ENCODE peak calls at places on chromosomes 16 and 17, in ten cellular contexts. One of them, this sample, is unnamed.
A peak's percentile ranks its signal among the peaks of the same experiment; 100 is the strongest.

GRCh38 chr17:59706900-59707181 is 389 bp downstream of the PTRH2 start:
- ATAC-seq in foreskin keratinocyte: no peak
- ATAC-seq in omental fat pad: peak; percentile 3
- ATAC-seq in upper lobe of right lung: no peak
- ATAC-seq in activated CD8-positive, alpha-beta T cell treated with anti-CD3 and anti-CD28 coated beads for 36 hours: no peak
- ATAC-seq in mucosa of descending colon: no peak
- ATAC-seq in Panc1: no peak
- ATAC-seq in HCT116: no peak
- ATAC-seq in WTC11: no peak
- ATAC-seq in heart right ventricle: peak; percentile 8
- ATAC-seq in this sample: no peak

GRCh38 chr17:75067856-75068255 is 19.9 kb upstream of the SLC16A5 start:
- ATAC-seq in omental fat pad: no peak
- ATAC-seq in HCT116: no peak
- ATAC-seq in Panc1: peak; percentile 42
- ATAC-seq in mucosa of descending colon: peak; percentile 36
- ATAC-seq in foreskin keratinocyte: no peak
- ATAC-seq in WTC11: no peak
- ATAC-seq in heart right ventricle: no peak
- ATAC-seq in upper lobe of right lung: no peak
- ATAC-seq in activated CD8-positive, alpha-beta T cell treated with anti-CD3 and anti-CD28 coated beads for 36 hours: peak; percentile 69
- ATAC-seq in this sample: no peak

GRCh38 chr17:80481284-80482057 is 5.1 kb upstream of the NPTX1 start:
- ATAC-seq in HCT116: peak; percentile 26
- ATAC-seq in heart right ventricle: no peak
- ATAC-seq in foreskin keratinocyte: peak; percentile 9
- ATAC-seq in mucosa of descending colon: no peak
- ATAC-seq in activated CD8-positive, alpha-beta T cell treated with anti-CD3 and anti-CD28 coated beads for 36 hours: no peak
- ATAC-seq in omental fat pad: no peak
- ATAC-seq in upper lobe of right lung: no peak
- ATAC-seq in WTC11: no peak
- ATAC-seq in Panc1: no peak
- ATAC-seq in this sample: no peak

GRCh38 chr16:74844041-74844826 is 69.6 kb upstream of the FA2H start:
- ATAC-seq in omental fat pad: no peak
- ATAC-seq in Panc1: no peak
- ATAC-seq in heart right ventricle: no peak
- ATAC-seq in activated CD8-positive, alpha-beta T cell treated with anti-CD3 and anti-CD28 coated beads for 36 hours: no peak
- ATAC-seq in mucosa of descending colon: no peak
- ATAC-seq in WTC11: no peak
- ATAC-seq in foreskin keratinocyte: peak; percentile 67
- ATAC-seq in HCT116: peak; percentile 64
- ATAC-seq in upper lobe of right lung: no peak
- ATAC-seq in this sample: no peak

GRCh38 chr17:79946352-79947231 is 89.1 kb downstream of the TBC1D16 start:
- ATAC-seq in activated CD8-positive, alpha-beta T cell treated with anti-CD3 and anti-CD28 coated beads for 36 hours: no peak
- ATAC-seq in omental fat pad: no peak
- ATAC-seq in foreskin keratinocyte: no peak
- ATAC-seq in Panc1: no peak
- ATAC-seq in heart right ventricle: no peak
- ATAC-seq in WTC11: no peak
- ATAC-seq in upper lobe of right lung: no peak
- ATAC-seq in mucosa of descending colon: no peak
- ATAC-seq in HCT116: no peak
- ATAC-seq in this sample: no peak

GRCh38 chr17:80663783-80664206 is 119.2 kb downstream of the RPTOR start:
- ATAC-seq in Panc1: peak; percentile 73
- ATAC-seq in WTC11: peak; percentile 18
- ATAC-seq in HCT116: no peak
- ATAC-seq in omental fat pad: peak; percentile 80
- ATAC-seq in mucosa of descending colon: peak; percentile 49
- ATAC-seq in upper lobe of right lung: peak; percentile 86
- ATAC-seq in heart right ventricle: no peak
- ATAC-seq in foreskin keratinocyte: no peak
- ATAC-seq in activated CD8-positive, alpha-beta T cell treated with anti-CD3 and anti-CD28 coated beads for 36 hours: peak; percentile 75
- ATAC-seq in this sample: peak; percentile 86

GRCh38 chr17:74471341-74471740 is 4.9 kb downstream of the CD300A start:
- ATAC-seq in foreskin keratinocyte: peak; percentile 16
- ATAC-seq in HCT116: no peak
- ATAC-seq in WTC11: no peak
- ATAC-seq in heart right ventricle: no peak
- ATAC-seq in upper lobe of right lung: no peak
- ATAC-seq in activated CD8-positive, alpha-beta T cell treated with anti-CD3 and anti-CD28 coated beads for 36 hours: peak; percentile 71
- ATAC-seq in mucosa of descending colon: no peak
- ATAC-seq in Panc1: no peak
- ATAC-seq in omental fat pad: no peak
- ATAC-seq in this sample: no peak

GRCh38 chr17:78677303-78678219 is 100.4 kb upstream of the DNAH17 start:
- ATAC-seq in mucosa of descending colon: no peak
- ATAC-seq in heart right ventricle: no peak
- ATAC-seq in omental fat pad: no peak
- ATAC-seq in HCT116: no peak
- ATAC-seq in Panc1: no peak
- ATAC-seq in foreskin keratinocyte: no peak
- ATAC-seq in WTC11: no peak
- ATAC-seq in upper lobe of right lung: no peak
- ATAC-seq in activated CD8-positive, alpha-beta T cell treated with anti-CD3 and anti-CD28 coated beads for 36 hours: peak; percentile 55
- ATAC-seq in this sample: no peak

GRCh38 chr17:73072254-73072962 is 20.1 kb downstream of the SLC39A11 start:
- ATAC-seq in mucosa of descending colon: no peak
- ATAC-seq in omental fat pad: no peak
- ATAC-seq in activated CD8-positive, alpha-beta T cell treated with anti-CD3 and anti-CD28 coated beads for 36 hours: no peak
- ATAC-seq in Panc1: no peak
- ATAC-seq in HCT116: no peak
- ATAC-seq in upper lobe of right lung: peak; percentile 18
- ATAC-seq in foreskin keratinocyte: no peak
- ATAC-seq in WTC11: no peak
- ATAC-seq in heart right ventricle: no peak
- ATAC-seq in this sample: no peak

GRCh38 chr16:19014456-19014855 is 30.7 kb downstream of the TMC7 start:
- ATAC-seq in heart right ventricle: no peak
- ATAC-seq in activated CD8-positive, alpha-beta T cell treated with anti-CD3 and anti-CD28 coated beads for 36 hours: no peak
- ATAC-seq in WTC11: peak; percentile 65
- ATAC-seq in mucosa of descending colon: peak; percentile 63
- ATAC-seq in foreskin keratinocyte: no peak
- ATAC-seq in omental fat pad: no peak
- ATAC-seq in upper lobe of right lung: peak; percentile 96
- ATAC-seq in HCT116: no peak
- ATAC-seq in Panc1: peak; percentile 58
- ATAC-seq in this sample: no peak

GRCh38 chr17:46857600-46857999 is 6.2 kb downstream of the WNT9B start:
- ATAC-seq in omental fat pad: no peak
- ATAC-seq in HCT116: no peak
- ATAC-seq in upper lobe of right lung: no peak
- ATAC-seq in mucosa of descending colon: no peak
- ATAC-seq in WTC11: no peak
- ATAC-seq in heart right ventricle: no peak
- ATAC-seq in Panc1: no peak
- ATAC-seq in foreskin keratinocyte: no peak
- ATAC-seq in activated CD8-positive, alpha-beta T cell treated with anti-CD3 and anti-CD28 coated beads for 36 hours: no peak
- ATAC-seq in this sample: no peak

GRCh38 chr16:86946396-86946795 is 368.0 kb downstream of the FOXL1 start:
- ATAC-seq in activated CD8-positive, alpha-beta T cell treated with anti-CD3 and anti-CD28 coated beads for 36 hours: no peak
- ATAC-seq in upper lobe of right lung: no peak
- ATAC-seq in WTC11: peak; percentile 80
- ATAC-seq in foreskin keratinocyte: no peak
- ATAC-seq in heart right ventricle: no peak
- ATAC-seq in mucosa of descending colon: no peak
- ATAC-seq in Panc1: peak; percentile 30
- ATAC-seq in HCT116: peak; percentile 87
- ATAC-seq in omental fat pad: no peak
- ATAC-seq in this sample: no peak

GRCh38 chr17:50774225-50774803 is 7.0 kb upstream of the ANKRD40CL start:
- ATAC-seq in heart right ventricle: no peak
- ATAC-seq in mucosa of descending colon: no peak
- ATAC-seq in WTC11: peak; percentile 70
- ATAC-seq in activated CD8-positive, alpha-beta T cell treated with anti-CD3 and anti-CD28 coated beads for 36 hours: no peak
- ATAC-seq in Panc1: no peak
- ATAC-seq in foreskin keratinocyte: no peak
- ATAC-seq in HCT116: peak; percentile 52
- ATAC-seq in upper lobe of right lung: no peak
- ATAC-seq in omental fat pad: no peak
- ATAC-seq in this sample: no peak
- TF ChIP-seq CTCF in heart right ventricle: no peak
- TF ChIP-seq CTCF in mucosa of descending colon: no peak
- TF ChIP-seq CTCF in WTC11: no peak
- TF ChIP-seq CTCF in activated CD8-positive, alpha-beta T cell treated with anti-CD3 and anti-CD28 coated beads for 36 hours: no peak
- TF ChIP-seq CTCF in Panc1: no peak
- TF ChIP-seq CTCF in foreskin keratinocyte: peak; percentile 4
- TF ChIP-seq CTCF in HCT116: no peak
- TF ChIP-seq CTCF in upper lobe of right lung: no peak
- TF ChIP-seq CTCF in omental fat pad: no peak
- TF ChIP-seq CTCF in this sample: no peak

GRCh38 chr16:66095676-66096075 is 270.8 kb upstream of the CDH5 start:
- ATAC-seq in HCT116: no peak
- ATAC-seq in Panc1: no peak
- ATAC-seq in omental fat pad: no peak
- ATAC-seq in foreskin keratinocyte: no peak
- ATAC-seq in WTC11: peak; percentile 62
- ATAC-seq in mucosa of descending colon: no peak
- ATAC-seq in upper lobe of right lung: no peak
- ATAC-seq in activated CD8-positive, alpha-beta T cell treated with anti-CD3 and anti-CD28 coated beads for 36 hours: no peak
- ATAC-seq in heart right ventricle: no peak
- ATAC-seq in this sample: no peak
- TF ChIP-seq CTCF in HCT116: peak; percentile 42
- TF ChIP-seq CTCF in Panc1: peak; percentile 9
- TF ChIP-seq CTCF in omental fat pad: no peak
- TF ChIP-seq CTCF in foreskin keratinocyte: peak; percentile 37
- TF ChIP-seq CTCF in WTC11: no peak
- TF ChIP-seq CTCF in mucosa of descending colon: no peak
- TF ChIP-seq CTCF in upper lobe of right lung: no peak
- TF ChIP-seq CTCF in activated CD8-positive, alpha-beta T cell treated with anti-CD3 and anti-CD28 coated beads for 36 hours: no peak
- TF ChIP-seq CTCF in heart right ventricle: no peak
- TF ChIP-seq CTCF in this sample: no peak

GRCh38 chr17:64282753-64283080 is 19.7 kb upstream of the TEX2 start:
- ATAC-seq in mucosa of descending colon: no peak
- ATAC-seq in HCT116: no peak
- ATAC-seq in Panc1: no peak
- ATAC-seq in omental fat pad: no peak
- ATAC-seq in upper lobe of right lung: peak; percentile 42
- ATAC-seq in heart right ventricle: no peak
- ATAC-seq in activated CD8-positive, alpha-beta T cell treated with anti-CD3 and anti-CD28 coated beads for 36 hours: no peak
- ATAC-seq in foreskin keratinocyte: no peak
- ATAC-seq in WTC11: no peak
- ATAC-seq in this sample: peak; percentile 22

GRCh38 chr17:64277831-64278562 is 14.9 kb upstream of the TEX2 start:
- ATAC-seq in foreskin keratinocyte: peak; percentile 14
- ATAC-seq in heart right ventricle: peak; percentile 32
- ATAC-seq in omental fat pad: no peak
- ATAC-seq in upper lobe of right lung: no peak
- ATAC-seq in HCT116: no peak
- ATAC-seq in activated CD8-positive, alpha-beta T cell treated with anti-CD3 and anti-CD28 coated beads for 36 hours: no peak
- ATAC-seq in mucosa of descending colon: no peak
- ATAC-seq in WTC11: no peak
- ATAC-seq in Panc1: no peak
- ATAC-seq in this sample: peak; percentile 40

GRCh38 chr17:64278614-64279013 is 15.6 kb upstream of the TEX2 start:
- ATAC-seq in WTC11: no peak
- ATAC-seq in Panc1: no peak
- ATAC-seq in HCT116: peak; percentile 33
- ATAC-seq in heart right ventricle: peak; percentile 6
- ATAC-seq in omental fat pad: peak; percentile 52
- ATAC-seq in mucosa of descending colon: peak; percentile 51
- ATAC-seq in activated CD8-positive, alpha-beta T cell treated with anti-CD3 and anti-CD28 coated beads for 36 hours: no peak
- ATAC-seq in upper lobe of right lung: peak; percentile 44
- ATAC-seq in foreskin keratinocyte: peak; percentile 75
- ATAC-seq in this sample: no peak

GRCh38 chr17:64276961-64277505 is 14.0 kb upstream of the TEX2 start:
- ATAC-seq in HCT116: no peak
- ATAC-seq in omental fat pad: no peak
- ATAC-seq in foreskin keratinocyte: no peak
- ATAC-seq in upper lobe of right lung: no peak
- ATAC-seq in Panc1: no peak
- ATAC-seq in mucosa of descending colon: no peak
- ATAC-seq in activated CD8-positive, alpha-beta T cell treated with anti-CD3 and anti-CD28 coated beads for 36 hours: no peak
- ATAC-seq in WTC11: no peak
- ATAC-seq in heart right ventricle: peak; percentile 62
- ATAC-seq in this sample: no peak

DNA sequence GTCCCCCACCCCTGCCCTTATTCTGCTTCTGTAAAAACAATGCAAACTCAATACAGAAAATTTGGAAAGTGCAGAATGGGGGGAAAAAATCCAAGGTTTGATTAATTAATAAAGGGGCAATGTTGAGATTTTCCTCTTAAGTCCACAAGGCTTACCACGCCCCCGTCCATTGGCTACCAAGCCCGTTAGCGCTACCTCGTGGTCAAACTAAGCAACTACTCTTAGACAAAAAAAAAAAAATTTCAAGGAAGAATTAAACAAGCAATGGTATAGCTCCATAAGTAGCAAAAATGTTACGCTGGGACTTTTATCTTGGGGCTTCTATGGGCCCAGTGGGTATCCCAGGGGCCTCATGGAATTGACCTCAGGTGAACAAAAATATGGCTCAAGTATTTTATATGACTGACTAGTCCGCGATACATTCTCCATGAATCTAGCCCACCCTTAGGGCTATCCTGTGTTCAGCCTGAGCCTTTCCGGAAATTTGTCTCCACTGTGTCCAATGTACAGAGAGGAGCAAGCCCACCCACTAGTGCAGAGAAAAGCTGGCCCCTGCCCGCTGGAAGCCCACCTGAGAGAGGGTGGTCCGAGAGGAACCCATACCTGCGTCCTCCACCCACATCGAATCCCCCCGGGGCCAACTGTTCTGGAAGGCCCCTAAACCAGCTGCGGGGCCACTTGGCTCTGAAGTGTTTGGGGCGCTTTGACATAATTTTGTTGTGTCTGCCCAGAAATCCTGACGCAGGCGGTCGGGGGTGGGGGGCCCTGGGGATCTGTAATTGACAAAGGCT is 19.1 kb upstream of the TEX2 start:
- ATAC-seq in Panc1: peak; percentile 66
- ATAC-seq in mucosa of descending colon: peak; percentile 69
- ATAC-seq in WTC11: peak; percentile 71
- ATAC-seq in activated CD8-positive, alpha-beta T cell treated with anti-CD3 and anti-CD28 coated beads for 36 hours: peak; percentile 77
- ATAC-seq in HCT116: peak; percentile 89
- ATAC-seq in heart right ventricle: peak; percentile 19
- ATAC-seq in foreskin keratinocyte: no peak
- ATAC-seq in upper lobe of right lung: peak; percentile 84
- ATAC-seq in omental fat pad: peak; percentile 52
- ATAC-seq in this sample: peak; percentile 29
- TF ChIP-seq CTCF in Panc1: peak; percentile 83
- TF ChIP-seq CTCF in mucosa of descending colon: peak; percentile 55
- TF ChIP-seq CTCF in WTC11: peak; percentile 55
- TF ChIP-seq CTCF in activated CD8-positive, alpha-beta T cell treated with anti-CD3 and anti-CD28 coated beads for 36 hours: peak; percentile 84
- TF ChIP-seq CTCF in HCT116: peak; percentile 87
- TF ChIP-seq CTCF in heart right ventricle: peak; percentile 85
- TF ChIP-seq CTCF in foreskin keratinocyte: peak; percentile 91
- TF ChIP-seq CTCF in upper lobe of right lung: peak; percentile 77
- TF ChIP-seq CTCF in omental fat pad: peak; percentile 32
- TF ChIP-seq CTCF in this sample: peak; percentile 61

DNA sequence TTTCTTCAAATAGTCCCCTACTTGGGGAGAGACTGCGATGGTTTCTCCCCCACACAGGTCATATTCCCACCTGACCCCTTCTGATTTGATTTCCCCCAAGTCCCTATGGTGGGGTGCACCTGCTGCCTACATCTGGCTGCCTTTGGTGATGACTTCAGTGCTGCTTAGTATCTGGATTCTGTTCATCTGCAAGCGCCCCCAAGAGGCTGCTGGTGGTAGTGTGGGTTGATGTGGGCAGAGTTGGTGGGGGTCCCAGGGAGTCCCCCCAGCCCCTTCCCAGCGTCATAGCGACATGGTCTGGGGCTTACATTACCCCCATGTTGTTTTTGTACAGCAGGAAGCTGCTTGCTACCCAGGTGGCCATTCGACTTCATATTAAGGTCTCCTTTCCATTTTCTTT is 99.2 kb downstream of the NTN1 start:
- ATAC-seq in foreskin keratinocyte: no peak
- ATAC-seq in heart right ventricle: no peak
- ATAC-seq in Panc1: no peak
- ATAC-seq in activated CD8-positive, alpha-beta T cell treated with anti-CD3 and anti-CD28 coated beads for 36 hours: no peak
- ATAC-seq in omental fat pad: no peak
- ATAC-seq in mucosa of descending colon: no peak
- ATAC-seq in HCT116: peak; percentile 65
- ATAC-seq in upper lobe of right lung: no peak
- ATAC-seq in WTC11: peak; percentile 73
- ATAC-seq in this sample: no peak
- TF ChIP-seq CTCF in foreskin keratinocyte: no peak
- TF ChIP-seq CTCF in heart right ventricle: peak; percentile 7
- TF ChIP-seq CTCF in Panc1: peak; percentile 75
- TF ChIP-seq CTCF in activated CD8-positive, alpha-beta T cell treated with anti-CD3 and anti-CD28 coated beads for 36 hours: peak; percentile 52
- TF ChIP-seq CTCF in omental fat pad: no peak
- TF ChIP-seq CTCF in mucosa of descending colon: no peak
- TF ChIP-seq CTCF in HCT116: peak; percentile 75
- TF ChIP-seq CTCF in upper lobe of right lung: peak; percentile 26
- TF ChIP-seq CTCF in WTC11: peak; percentile 69
- TF ChIP-seq CTCF in this sample: peak; percentile 16

This sample was measured in gastroesophageal sphincter.